ENCODE peak calls at places on chromosomes 13 and 19, in eight cellular contexts. O is CD4-positive, CD25-positive, alpha-beta regulatory T cell; C is psoas muscle; D is tibial artery; A is body of pancreas; V is uterus; N is astrocyte; B is heart right ventricle. Y is an unnamed sample. For H3K4me1, the result is how much of the 10 kb centered on the place peaks cover.

GRCh38 chr19:5851302-5851701 is at the start of gene FUT3:
- DNase-seq in O (no peak), C (no peak), D (no peak), A (peak), V (no peak), N (no peak), B (no peak), Y (no peak)

GRCh38 chr19:29260477-29261317 is 47.7 kb upstream of the UQCRFS1 start:
- DNase-seq in O (no peak), C (no peak), D (no peak), A (no peak), V (no peak), N (no peak), B (no peak), Y (no peak)

GRCh38 chr13:80475718-80476117 is 134.8 kb upstream of the SPRY2 start:
- DNase-seq in O (no peak), C (no peak), D (no peak), A (no peak), V (no peak), N (no peak), B (no peak), Y (no peak)

GRCh38 chr13:109297628-109298027 is 488.8 kb downstream of the IRS2 start:
- DNase-seq in O (no peak), C (no peak), D (no peak), A (no peak), V (no peak), N (peak), B (no peak), Y (no peak)

GRCh38 chr13:107025991-107026390 is 458.1 kb upstream of the ARGLU1 start:
- DNase-seq in O (no peak), C (no peak), D (peak), A (peak), V (peak), N (peak), B (peak), Y (peak)

GRCh38 chr19:51799998-51800848 is 5.3 kb downstream of the FPR3 start:
- DNase-seq in O (no peak), C (no peak), D (peak), A (peak), V (peak), N (peak), B (peak), Y (peak)

GRCh38 chr19:50500060-50500752 is 10.8 kb downstream of the JOSD2 start:
- DNase-seq in O (no peak), C (peak), D (no peak), A (no peak), V (no peak), N (no peak), B (peak), Y (no peak)

GRCh38 chr13:98048263-98048662 is 94.6 kb upstream of the FARP1 start:
- DNase-seq in O (no peak), C (no peak), D (no peak), A (no peak), V (no peak), N (no peak), B (no peak), Y (no peak)

GRCh38 chr13:52862358-52863206 is 14.1 kb upstream of the PCDH8 start:
- DNase-seq in O (no peak), C (no peak), D (no peak), A (peak), V (no peak), N (no peak), B (no peak), Y (peak)

GRCh38 chr19:4559569-4559968 is at the start of gene SEMA6B:
- DNase-seq in O (no peak), C (no peak), D (no peak), A (peak), V (peak), N (no peak), B (peak), Y (peak)

GRCh38 chr13:94249512-94249911 is 230.0 kb downstream of the DCT start:
- DNase-seq in O (no peak), C (no peak), D (no peak), A (no peak), V (no peak), N (peak), B (no peak), Y (no peak)

GRCh38 chr19:45187421-45188100 is 9.0 kb downstream of the BLOC1S3 start:
- DNase-seq in O (peak), C (no peak), D (no peak), A (no peak), V (no peak), N (no peak), B (no peak), Y (no peak)

DNA sequence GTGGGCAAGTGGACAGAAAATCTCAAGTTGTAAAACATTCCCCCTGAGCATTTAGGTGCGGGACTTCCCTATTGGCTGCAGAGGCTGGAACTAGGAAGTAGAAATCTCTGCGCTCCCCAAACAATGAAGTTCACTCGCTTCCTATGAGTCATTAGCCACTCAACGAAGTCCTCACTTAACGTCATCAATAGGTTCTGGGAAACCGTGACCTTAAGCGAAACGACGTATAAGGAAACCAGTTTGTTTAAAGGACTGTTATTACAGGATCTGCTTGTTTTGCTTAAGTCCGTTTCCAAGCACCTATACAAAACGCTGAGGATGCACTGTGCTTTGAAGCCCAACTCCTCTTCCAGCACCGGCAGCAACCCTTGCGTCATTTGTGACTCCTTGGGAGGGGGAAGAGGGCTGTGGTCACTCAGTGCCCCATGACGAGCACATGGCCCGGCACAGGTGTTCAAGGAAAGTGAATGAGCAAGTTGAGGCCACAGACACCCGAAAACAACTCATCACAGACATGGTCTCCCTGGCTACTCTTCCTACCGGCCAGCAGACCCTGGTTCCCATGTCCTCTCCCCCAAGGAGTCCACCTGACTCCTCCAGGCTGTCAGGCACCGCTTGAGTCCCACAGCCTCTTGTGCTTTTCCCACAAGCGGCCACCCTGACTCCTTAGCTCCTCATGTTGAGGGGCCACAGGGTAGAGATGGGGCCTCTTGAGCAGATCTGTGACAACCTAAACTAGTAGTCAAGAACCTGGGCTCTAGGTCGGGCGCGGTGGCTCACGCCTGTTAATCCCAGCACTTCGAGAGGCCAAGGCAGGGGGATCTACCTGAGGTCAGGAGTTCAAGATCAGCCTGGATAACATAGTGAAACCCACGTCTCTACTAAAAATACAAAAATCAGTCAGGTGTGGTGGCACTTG is 4.8 kb downstream of the RPS16 start:
- DNase-seq in O (peak), C (no peak), D (no peak), A (peak), V (no peak), N (peak), B (peak), Y (no peak)
- H3K4me1 ChIP-seq in O (under half), C (under half), D (under half), A (under half), V (under half), N (under half), B (under half), Y (under half)

GRCh38 chr19:12984143-12984627 is 11.1 kb upstream of the NFIX start:
- DNase-seq in O (no peak), C (no peak), D (no peak), A (no peak), V (no peak), N (peak), B (no peak), Y (no peak)

GRCh38 chr19:12983561-12984142 is 11.6 kb upstream of the NFIX start:
- DNase-seq in O (peak), C (peak), D (peak), A (peak), V (peak), N (peak), B (peak), Y (peak)

GRCh38 chr19:12984683-12985048 is 10.6 kb upstream of the NFIX start:
- DNase-seq in O (no peak), C (no peak), D (no peak), A (no peak), V (no peak), N (no peak), B (no peak), Y (no peak)

GRCh38 chr19:12982648-12983047 is 12.6 kb upstream of the NFIX start:
- DNase-seq in O (no peak), C (no peak), D (no peak), A (no peak), V (no peak), N (no peak), B (no peak), Y (no peak)

GRCh38 chr19:12983091-12983490 is 12.2 kb upstream of the NFIX start:
- DNase-seq in O (no peak), C (no peak), D (no peak), A (no peak), V (no peak), N (no peak), B (no peak), Y (no peak)
- H3K4me3 ChIP-seq in O (no peak), C (peak), D (peak), A (no peak), V (peak), N (peak), B (peak), Y (no peak)

GRCh38 chr13:114126789-114127472 is 5.5 kb downstream of the RASA3 start:
- DNase-seq in O (no peak), C (peak), D (no peak), A (no peak), V (no peak), N (no peak), B (no peak), Y (no peak)
- H3K4me1 ChIP-seq in O (half or more), C (half or more), D (under half), A (under half), V (under half), N (half or more), B (half or more), Y (under half)

GRCh38 chr13:59201836-59202235 is 961.9 kb downstream of the DIAPH3 start:
- DNase-seq in O (no peak), C (no peak), D (no peak), A (no peak), V (no peak), N (no peak), B (no peak), Y (no peak)
- H3K4me3 ChIP-seq in O (no peak), C (no peak), D (no peak), A (no peak), V (no peak), N (no peak), B (no peak), Y (no peak)

DNA sequence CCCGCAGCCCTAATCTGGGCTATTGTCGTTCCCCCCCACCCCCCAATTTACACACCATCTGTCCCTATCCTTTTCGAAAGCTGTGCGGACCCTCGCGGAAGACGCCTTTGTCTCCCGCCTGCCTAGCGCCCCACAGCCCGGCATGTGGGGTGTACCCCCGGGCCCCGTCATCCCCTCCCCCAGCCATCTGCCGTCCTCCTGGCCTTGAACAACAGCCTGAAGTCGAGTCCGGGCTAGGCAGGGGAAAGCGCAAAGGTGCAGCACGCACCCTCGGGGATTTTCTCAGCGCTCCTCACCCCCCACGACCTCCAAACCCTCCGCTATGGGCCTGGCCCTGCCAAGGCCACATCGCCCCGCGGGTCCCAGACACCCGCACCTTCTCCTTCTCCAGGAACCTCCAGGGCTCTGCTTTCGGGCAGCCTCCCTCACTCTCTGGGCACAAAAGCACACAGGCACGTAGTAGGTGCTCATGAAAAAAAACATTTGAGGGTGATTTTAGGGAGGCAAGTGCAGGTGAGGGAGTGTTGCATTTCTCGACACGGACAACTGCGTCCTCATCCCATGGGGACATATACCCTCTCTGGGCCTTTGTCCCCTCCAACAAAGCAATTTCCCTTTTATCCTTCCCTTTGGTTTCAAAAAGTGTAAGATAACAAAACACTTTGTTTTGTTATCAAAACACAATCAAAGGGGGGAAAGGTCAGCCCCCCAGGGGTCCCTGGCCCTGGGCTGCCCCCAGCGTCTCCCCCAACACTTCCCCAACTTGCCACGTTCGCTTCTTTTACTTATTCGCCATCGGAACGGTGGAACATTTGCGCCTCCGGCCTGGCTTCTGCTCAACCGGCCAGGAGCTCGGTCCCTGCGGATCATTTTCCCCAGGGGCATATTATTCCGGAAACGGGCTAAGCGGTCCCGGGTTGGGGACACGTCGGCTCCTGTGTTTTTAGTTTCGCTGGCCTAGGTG is 16.4 kb downstream of the CCDC124 start:
- DNase-seq in O (no peak), C (no peak), D (no peak), A (no peak), V (no peak), N (no peak), B (no peak), Y (no peak)
- H3K4me1 ChIP-seq in O (half or more), C (under half), D (half or more), A (half or more), V (under half), N (under half), B (under half), Y (under half)